ENCODE peak calls at places on chromosome 1, in seven cellular contexts. W is OCI-LY7, V is PC-3, B is hepatocyte, J is HCT116, H is MM.1S, M is PC-9. N is an unnamed sample.

GRCh38 chr1:165355977-165356811 is at the start of gene LMX1A:
- DNase-seq in H (no peak), V (no peak), B (peak; percentile 29), M (no peak), J (no peak), W (no peak), N (peak; percentile 67)

GRCh38 chr1:228048120-228048519 is 34.4 kb upstream of the ARF1 start:
- DNase-seq in B (no peak), H (no peak), W (no peak), V (no peak), J (no peak), M (no peak), N (no peak)

GRCh38 chr1:177927021-177927596 is 42.7 kb downstream of the SEC16B start:
- DNase-seq in H (no peak), J (no peak), B (no peak), W (no peak), M (no peak), V (peak; percentile 79), N (no peak)

GRCh38 chr1:26542781-26543443 is 13.4 kb downstream of the RPS6KA1 start:
- DNase-seq in W (peak; percentile 89), M (no peak), V (no peak), B (no peak), J (no peak), H (no peak), N (no peak)

GRCh38 chr1:156421062-156421938 is 52.3 kb downstream of the RHBG start:
- DNase-seq in W (peak; percentile 79), J (peak; percentile 71), M (peak; percentile 89), V (peak; percentile 49), B (peak; percentile 85), H (peak; percentile 94), N (peak; percentile 98)

GRCh38 chr1:1678581-1679380 is 13.8 kb downstream of the SLC35E2B start:
- DNase-seq in J (no peak), H (peak; percentile 86), W (peak; percentile 89), B (peak; percentile 72), M (peak; percentile 11), V (peak; percentile 9), N (peak; percentile 70)

GRCh38 chr1:98991127-98992003 is 13.3 kb downstream of the PLPPR5 start:
- DNase-seq in B (peak; percentile 18), W (peak; percentile 25), J (peak; percentile 40), H (peak; percentile 28), M (no peak), V (peak; percentile 81), N (peak; percentile 43)

GRCh38 chr1:98355656-98356384 is 305.7 kb upstream of the SNX7 start:
- DNase-seq in J (no peak), H (no peak), V (peak; percentile 74), W (no peak), B (peak; percentile 5), M (no peak), N (no peak)

GRCh38 chr1:96660503-96660902 is 61.1 kb upstream of the PTBP2 start:
- DNase-seq in B (no peak), V (no peak), J (no peak), M (no peak), H (no peak), W (no peak), N (no peak)

GRCh38 chr1:44681905-44682900 is 7.7 kb downstream of the ARMH1 start:
- DNase-seq in V (no peak), J (no peak), B (no peak), H (no peak), M (no peak), W (no peak), N (peak; percentile 68)

GRCh38 chr1:65254320-65255087 is 54.8 kb upstream of the DNAJC6 start:
- DNase-seq in V (peak; percentile 80), H (peak; percentile 93), W (peak; percentile 91), B (peak; percentile 93), M (peak; percentile 88), J (peak; percentile 42), N (peak; percentile 92)

GRCh38 chr1:233230011-233230410 is 65.5 kb downstream of the PCNX2 start:
- DNase-seq in W (no peak), M (no peak), V (no peak), H (no peak), B (no peak), J (no peak), N (no peak)

GRCh38 chr1:24203404-24203803 is 16.3 kb upstream of the IFNLR1 start:
- DNase-seq in W (peak; percentile 81), H (peak; percentile 96), B (no peak), V (peak; percentile 90), M (peak; percentile 90), J (peak; percentile 18), N (no peak)

GRCh38 chr1:228407118-228408040 is 744 bp upstream of the TRIM11 start:
- DNase-seq in W (no peak), B (no peak), J (no peak), V (no peak), H (no peak), M (peak; percentile 46), N (peak; percentile 61)

GRCh38 chr1:234542211-234542850 is 63.4 kb upstream of the TARBP1 start:
- DNase-seq in J (no peak), W (no peak), B (no peak), V (no peak), M (no peak), H (no peak), N (no peak)

GRCh38 chr1:119549719-119550141 is 42.7 kb downstream of the HSD3B1 start:
- DNase-seq in H (peak; percentile 30), J (peak; percentile 66), W (peak; percentile 39), M (peak; percentile 59), B (peak; percentile 91), V (peak; percentile 84), N (peak; percentile 95)

GRCh38 chr1:159009704-159010361 is at the start of gene IFI16:
- DNase-seq in W (peak; percentile 80), J (no peak), M (peak; percentile 34), H (peak; percentile 93), V (peak; percentile 48), B (peak; percentile 83), N (no peak)

GRCh38 chr1:246214708-246215504 is 292.2 kb downstream of the SMYD3 start:
- DNase-seq in M (no peak), H (peak; percentile 94), B (peak; percentile 62), W (peak; percentile 19), J (no peak), V (peak; percentile 98), N (no peak)

GRCh38 chr1:30548294-30548693 is 175.1 kb downstream of the MATN1 start:
- DNase-seq in H (no peak), M (no peak), W (no peak), B (no peak), J (no peak), V (no peak), N (no peak)
- H3K9me2 ChIP-seq in H (no peaks in the 10 kb centered on the region), M (no peaks in the 10 kb centered on the region), W (no peaks in the 10 kb centered on the region), B (no peaks in the 10 kb centered on the region), J (no peaks in the 10 kb centered on the region), V (no peaks in the 10 kb centered on the region), N (peaks cover 5% of the 10 kb centered on the region)

GRCh38 chr1:206021796-206022365 is 1.8 kb downstream of the CTSE start:
- DNase-seq in J (no peak), V (peak; percentile 81), B (no peak), M (no peak), H (no peak), W (no peak), N (no peak)

GRCh38 chr1:206022766-206023165 is 929 bp downstream of the CTSE start:
- DNase-seq in M (no peak), W (no peak), J (no peak), H (no peak), B (no peak), V (no peak), N (no peak)

GRCh38 chr1:206029484-206029883 is 5.8 kb upstream of the CTSE start:
- DNase-seq in M (no peak), V (peak; percentile 28), H (no peak), W (no peak), B (peak; percentile 68), J (no peak), N (no peak)

GRCh38 chr1:206023682-206024081 is at the start of gene CTSE:
- DNase-seq in H (no peak), V (no peak), B (peak; percentile 63), J (no peak), W (no peak), M (no peak), N (no peak)

DNA sequence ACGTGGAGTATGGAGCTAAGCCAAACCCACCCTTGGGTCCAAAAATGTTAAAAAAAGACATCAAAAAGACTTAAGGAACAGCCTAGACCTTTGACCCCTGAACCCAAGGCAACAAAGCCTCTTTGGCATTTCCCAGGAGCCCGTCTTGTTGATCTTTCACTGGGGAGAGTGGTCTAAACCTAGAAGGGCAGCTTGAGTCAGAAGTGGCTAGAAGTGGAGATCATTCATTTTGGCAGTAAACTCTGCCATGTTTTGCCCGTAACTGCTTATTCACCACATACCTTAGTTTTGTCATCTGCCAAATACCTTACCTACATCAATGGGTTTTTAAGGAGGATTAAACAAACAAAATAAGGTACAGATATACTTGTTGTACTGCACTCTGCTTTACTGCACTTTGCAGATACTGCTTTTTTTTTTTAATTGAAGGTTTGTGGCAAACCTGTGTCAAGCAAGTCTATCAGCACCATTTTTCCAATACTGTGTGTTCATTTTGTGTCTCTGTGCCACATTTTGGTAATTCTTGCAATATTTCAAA is 1.7 kb upstream of the CTSE start:
- DNase-seq in W (no peak), M (no peak), J (no peak), V (peak; percentile 74), H (no peak), B (no peak), N (no peak)
- H3K9me2 ChIP-seq in W (no peaks in the 10 kb centered on the region), M (no peaks in the 10 kb centered on the region), J (no peaks in the 10 kb centered on the region), V (no peaks in the 10 kb centered on the region), H (no peaks in the 10 kb centered on the region), B (no peaks in the 10 kb centered on the region), N (peaks cover 14% of the 10 kb centered on the region)

GRCh38 chr1:67434491-67434890 is 4.3 kb upstream of the SERBP1 start:
- DNase-seq in H (no peak), W (no peak), M (no peak), J (no peak), B (no peak), V (no peak), N (no peak)
- H3K9me2 ChIP-seq in H (no peaks in the 10 kb centered on the region), W (no peaks in the 10 kb centered on the region), M (no peaks in the 10 kb centered on the region), J (no peaks in the 10 kb centered on the region), B (no peaks in the 10 kb centered on the region), V (no peaks in the 10 kb centered on the region), N (no peaks in the 10 kb centered on the region)

GRCh38 chr1:19920132-19920710 is 3.2 kb downstream of the PLA2G2E start:
- DNase-seq in W (no peak), J (no peak), B (no peak), V (no peak), M (no peak), H (no peak), N (no peak)

GRCh38 chr1:19923953-19924346 is 533 bp upstream of the PLA2G2E start:
- DNase-seq in V (no peak), W (no peak), M (no peak), B (no peak), J (no peak), H (no peak), N (no peak)

GRCh38 chr1:19923137-19923952 is at the start of gene PLA2G2E:
- DNase-seq in V (no peak), M (peak; percentile 32), B (no peak), H (no peak), W (no peak), J (no peak), N (no peak)

GRCh38 chr1:19922015-19922688 is 1.3 kb downstream of the PLA2G2E start:
- DNase-seq in M (peak; percentile 68), J (no peak), H (no peak), V (no peak), W (no peak), B (no peak), N (no peak)

DNA sequence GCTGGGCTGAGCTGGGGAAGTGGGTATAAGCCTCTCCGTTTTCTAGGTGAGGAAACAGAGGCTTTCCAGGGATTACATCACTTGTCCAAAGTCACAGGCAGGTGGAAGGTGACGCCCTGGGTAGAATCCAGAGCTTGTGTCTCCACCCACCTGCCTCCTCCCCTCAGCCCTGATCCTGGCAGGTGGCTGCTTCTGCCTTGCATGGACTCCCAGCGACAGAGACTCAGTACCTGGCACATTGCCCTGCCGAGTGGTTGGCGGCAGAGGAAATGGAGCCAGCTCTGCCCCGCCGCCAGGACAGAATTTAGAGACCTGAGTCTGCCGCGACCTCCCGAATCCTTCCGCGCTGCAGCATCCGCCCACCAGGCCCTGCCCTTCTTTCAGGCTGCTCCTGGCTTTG is 2.1 kb downstream of the PLA2G2E start:
- DNase-seq in J (no peak), H (no peak), M (peak; percentile 62), V (no peak), W (no peak), B (no peak), N (no peak)
- H3K9me2 ChIP-seq in J (no peaks in the 10 kb centered on the region), H (no peaks in the 10 kb centered on the region), M (no peaks in the 10 kb centered on the region), V (no peaks in the 10 kb centered on the region), W (no peaks in the 10 kb centered on the region), B (no peaks in the 10 kb centered on the region), N (peaks cover 4% of the 10 kb centered on the region)